ENCODE peak calls at places on chromosomes 5 and 9, in six cellular contexts. K is activated naive CD4-positive, alpha-beta T cell treated with anti-CD3 and anti-CD28 coated beads, Interleukin-2, amount 50 U/mL, for 16 hours; O is hepatocyte; P is NCI-H146; Z is activated CD4-positive, alpha-beta T cell treated with anti-CD3 and anti-CD28 coated beads, Interleukin-2, amount 10 ng/mL, durations not matched to agents 7 days and 5 days; A is HepG2. F is an unnamed sample.

GRCh38 chr9:82961504-82962125 is 101.3 kb downstream of the RASEF start:
- DNase-seq in O (peak; percentile 93), A (peak; percentile 73), Z (peak; percentile 58), K (peak; percentile 26), P (peak; percentile 80), F (peak; percentile 95)

GRCh38 chr5:143108498-143109128 is 294.9 kb downstream of the NR3C1 start:
- DNase-seq in O (no peak), Z (no peak), P (peak; percentile 76), A (peak; percentile 39), K (no peak), F (no peak)

GRCh38 chr5:134436523-134437339 is 25.1 kb upstream of the CDKN2AIPNL start:
- DNase-seq in O (peak; percentile 83), A (peak; percentile 64), K (peak; percentile 20), Z (peak; percentile 67), P (peak; percentile 60), F (no peak)

GRCh38 chr9:35748858-35749514 is at the start of the genes GBA2 and RGP1:
- DNase-seq in K (peak; percentile 72), O (peak; percentile 93), P (peak; percentile 88), Z (peak; percentile 68), A (peak; percentile 77), F (peak; percentile 91)

GRCh38 chr9:1939926-1940368 is 75.2 kb upstream of the SMARCA2 start:
- DNase-seq in Z (peak; percentile 42), O (peak; percentile 68), P (peak; percentile 52), K (peak; percentile 26), A (peak; percentile 12), F (peak; percentile 84)

GRCh38 chr5:177113566-177114424 is 19.8 kb upstream of the NSD1 start:
- DNase-seq in A (peak; percentile 62), O (peak; percentile 82), K (peak; percentile 77), Z (peak; percentile 81), P (peak; percentile 47), F (peak; percentile 84)

GRCh38 chr5:116622375-116623075 is 47.9 kb upstream of the SEMA6A start:
- DNase-seq in A (no peak), Z (no peak), O (no peak), P (no peak), K (no peak), F (no peak)

GRCh38 chr9:70052768-70053167 is 9.1 kb downstream of the MAMDC2 start:
- DNase-seq in Z (no peak), P (no peak), O (no peak), K (no peak), A (no peak), F (no peak)

GRCh38 chr5:131373265-131373664 is 109.4 kb downstream of the CDC42SE2 start:
- DNase-seq in P (no peak), Z (no peak), A (no peak), K (no peak), O (no peak), F (no peak)

GRCh38 chr9:16030513-16031185 is 477.8 kb downstream of the CCDC171 start:
- DNase-seq in Z (peak; percentile 9), O (no peak), P (peak; percentile 47), K (no peak), A (no peak), F (no peak)

GRCh38 chr5:139277171-139277570 is 16.4 kb upstream of the MATR3 start:
- DNase-seq in A (no peak), K (no peak), P (no peak), Z (no peak), O (no peak), F (no peak)

GRCh38 chr9:129318121-129319075 is 140.3 kb upstream of the IER5L start:
- DNase-seq in Z (no peak), P (no peak), O (no peak), A (peak; percentile 59), K (no peak), F (no peak)

GRCh38 chr5:137619191-137619870 is 116.6 kb downstream of the KLHL3 start:
- DNase-seq in K (no peak), O (no peak), A (no peak), Z (no peak), P (no peak), F (no peak)

GRCh38 chr9:112694910-112695555 is 22.9 kb downstream of the INIP start:
- DNase-seq in O (no peak), A (no peak), P (no peak), K (no peak), Z (no peak), F (no peak)

F was measured in GM23338.